ENCODE peak calls at places on chromosome 7, in four cellular contexts. E is psoas muscle, D is IMR-90, S is AG04450. T is an unnamed sample. For H3K9me3, the result is how much of the 10 kb centered on the place peaks cover.

GRCh38 chr7:35967366-35968139 is 166.7 kb downstream of the SEPTIN7 start:
- DNase-seq in E (no peak), D (no peak), S (no peak), T (no peak)

GRCh38 chr7:26293569-26294308 is 2.1 kb downstream of the SNX10 start:
- DNase-seq in E (no peak), D (no peak), S (no peak), T (no peak)

GRCh38 chr7:46776790-46777189 is 805.1 kb downstream of the TNS3 start:
- DNase-seq in E (no peak), D (peak), S (no peak), T (no peak)

GRCh38 chr7:152430857-152431256 is 4.9 kb downstream of the KMT2C start:
- DNase-seq in E (no peak), D (no peak), S (no peak), T (no peak)

GRCh38 chr7:47143344-47143743 is 438.6 kb downstream of the TNS3 start:
- DNase-seq in E (no peak), D (peak), S (peak), T (no peak)

GRCh38 chr7:47354831-47355541 is 226.9 kb downstream of the TNS3 start:
- DNase-seq in E (no peak), D (no peak), S (no peak), T (no peak)

GRCh38 chr7:83677180-83677866 is 28.4 kb upstream of the SEMA3E start:
- DNase-seq in E (no peak), D (peak), S (peak), T (no peak)

GRCh38 chr7:46178685-46179084 is 257.6 kb upstream of the IGFBP3 start:
- DNase-seq in E (no peak), D (peak), S (no peak), T (no peak)

GRCh38 chr7:40604601-40605438 is 470.0 kb downstream of the SUGCT start:
- DNase-seq in E (peak), D (peak), S (peak), T (peak)

GRCh38 chr7:29989257-29989995 is at the start of gene SCRN1:
- DNase-seq in E (peak), D (peak), S (no peak), T (peak)

GRCh38 chr7:50837965-50838364 is 55.3 kb upstream of the GRB10 start:
- DNase-seq in E (no peak), D (peak), S (no peak), T (no peak)

GRCh38 chr7:123580406-123581161 is 21.0 kb upstream of the ASB15 start:
- DNase-seq in E (no peak), D (peak), S (no peak), T (peak)

GRCh38 chr7:69939317-69939716 is 341.0 kb downstream of the AUTS2 start:
- DNase-seq in E (no peak), D (no peak), S (no peak), T (no peak)

GRCh38 chr7:102320601-102321350 is 34.1 kb downstream of the SH2B2 start:
- DNase-seq in E (no peak), D (no peak), S (no peak), T (no peak)

GRCh38 chr7:106199024-106199423 is 85.8 kb downstream of the NAMPT start:
- DNase-seq in E (no peak), D (no peak), S (no peak), T (no peak)

GRCh38 chr7:120052884-120053382 is 220.0 kb upstream of the KCND2 start:
- DNase-seq in E (peak), D (peak), S (peak), T (peak)

GRCh38 chr7:17682586-17682985 is 257.7 kb downstream of the SNX13 start:
- DNase-seq in E (no peak), D (no peak), S (no peak), T (no peak)

GRCh38 chr7:69757990-69758430 is 159.7 kb downstream of the AUTS2 start:
- DNase-seq in E (no peak), D (no peak), S (no peak), T (no peak)

GRCh38 chr7:118969370-118969769 is 744.9 kb downstream of the ANKRD7 start:
- DNase-seq in E (no peak), D (no peak), S (no peak), T (no peak)

GRCh38 chr7:83648464-83649241 is at the start of gene SEMA3E:
- DNase-seq in E (no peak), D (peak), S (no peak), T (peak)

GRCh38 chr7:25857376-25858067 is 294.5 kb upstream of the NFE2L3 start:
- DNase-seq in E (peak), D (peak), S (no peak), T (no peak)

GRCh38 chr7:74479066-74479781 is 25.5 kb downstream of the GTF2IRD1 start:
- DNase-seq in E (peak), D (peak), S (no peak), T (peak)

GRCh38 chr7:22488643-22489462 is 11.1 kb downstream of the STEAP1B start:
- DNase-seq in E (peak), D (peak), S (peak), T (peak)

GRCh38 chr7:66181329-66181728 is 23.8 kb upstream of the TPST1 start:
- DNase-seq in E (no peak), D (no peak), S (no peak), T (no peak)

GRCh38 chr7:155665957-155666287 is 21.5 kb downstream of the RBM33 start:
- DNase-seq in E (no peak), D (peak), S (peak), T (no peak)

GRCh38 chr7:157521061-157521731 is 184.4 kb downstream of the DNAJB6 start:
- DNase-seq in E (no peak), D (no peak), S (no peak), T (no peak)
- H3K9me3 ChIP-seq in E (under half), D (under half), S (half or more), T (under half)

GRCh38 chr7:157969995-157970394 is 617.6 kb downstream of the PTPRN2 start:
- DNase-seq in E (no peak), D (no peak), S (no peak), T (no peak)

GRCh38 chr7:157974678-157975230 is 612.9 kb downstream of the PTPRN2 start:
- DNase-seq in E (no peak), D (no peak), S (no peak), T (no peak)

GRCh38 chr7:157973971-157974677 is 613.5 kb downstream of the PTPRN2 start:
- DNase-seq in E (no peak), D (no peak), S (no peak), T (no peak)

GRCh38 chr7:157972914-157973313 is 614.7 kb downstream of the PTPRN2 start:
- DNase-seq in E (no peak), D (no peak), S (no peak), T (no peak)

GRCh38 chr7:157970744-157971143 is 616.9 kb downstream of the PTPRN2 start:
- DNase-seq in E (no peak), D (no peak), S (no peak), T (no peak)
- H3K9me3 ChIP-seq in E (under half), D (under half), S (half or more), T (under half)

GRCh38 chr7:114086491-114086905 is 167.7 kb upstream of the PPP1R3A start:
- DNase-seq in E (peak), D (no peak), S (no peak), T (peak)
- H3K9me3 ChIP-seq in E (under half), D (under half), S (under half), T (under half)

GRCh38 chr7:158066085-158066484 is 521.5 kb downstream of the PTPRN2 start:
- DNase-seq in E (no peak), D (no peak), S (no peak), T (no peak)
- H3K9me3 ChIP-seq in E (under half), D (half or more), S (half or more), T (under half)

DNA sequence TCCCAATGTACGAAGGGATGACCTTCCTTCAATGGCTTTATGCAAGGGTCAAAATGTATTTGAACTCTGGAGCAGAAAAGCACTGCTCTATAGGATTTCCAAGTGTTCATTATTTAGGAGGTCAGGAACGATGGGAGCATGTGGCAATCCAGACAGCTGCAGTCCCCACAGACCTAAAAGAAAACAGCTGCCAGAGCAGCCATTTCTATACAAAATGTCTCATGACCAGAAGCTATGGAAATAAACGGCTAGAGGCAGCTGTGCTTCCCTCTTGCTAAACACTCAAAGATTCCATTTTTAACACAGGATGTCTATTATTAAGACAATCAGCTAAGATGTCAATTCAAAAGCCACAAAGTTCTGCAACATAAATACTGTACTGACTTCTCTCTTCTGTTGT is 879.1 kb upstream of the C7orf33 start:
- DNase-seq in E (no peak), D (no peak), S (no peak), T (no peak)
- H3K9me3 ChIP-seq in E (under half), D (under half), S (under half), T (under half)